ENCODE peak calls at places on chromosomes 12 and 14, in five cellular contexts. G, F, I, Z and K are unnamed samples.

GRCh38 chr14:64952598-64953309 is 10.2 kb upstream of the GPX2 start:
- DNase-seq in F (no peak), Z (no peak), G (no peak), I (no peak), K (no peak)

GRCh38 chr12:85057370-85057963 is 21.3 kb downstream of the LRRIQ1 start:
- DNase-seq in G (no peak), Z (peak; percentile 62), I (peak; percentile 5), F (peak; percentile 51), K (no peak)

GRCh38 chr14:102262894-102263462 is 42.0 kb downstream of the MOK start:
- DNase-seq in G (no peak), F (peak; percentile 53), Z (peak; percentile 35), I (no peak), K (no peak)

GRCh38 chr12:130826151-130826801 is 12.8 kb downstream of the STX2 start:
- DNase-seq in I (peak; percentile 86), G (peak; percentile 62), F (peak; percentile 92), Z (no peak), K (peak; percentile 49)

GRCh38 chr12:47949441-47950341 is 13.7 kb upstream of the TMEM106C start:
- DNase-seq in Z (peak; percentile 76), F (peak; percentile 91), I (peak; percentile 32), G (peak; percentile 79), K (peak; percentile 40)

GRCh38 chr14:59013672-59014298 is 174.7 kb upstream of the DAAM1 start:
- DNase-seq in G (no peak), F (no peak), I (no peak), Z (no peak), K (no peak)

GRCh38 chr14:80215756-80216581 is 4.7 kb upstream of the DIO2 start:
- DNase-seq in I (no peak), G (no peak), Z (no peak), F (peak; percentile 32), K (no peak)

GRCh38 chr14:32865827-32866376 is 72.8 kb upstream of the NPAS3 start:
- DNase-seq in I (no peak), F (no peak), G (no peak), Z (no peak), K (no peak)

GRCh38 chr14:47269788-47270492 is 405.5 kb downstream of the MDGA2 start:
- DNase-seq in I (no peak), G (no peak), F (no peak), Z (no peak), K (no peak)

GRCh38 chr12:7837366-7837765 is 35.3 kb downstream of the SLC2A14 start:
- DNase-seq in G (peak; percentile 47), Z (no peak), I (no peak), F (no peak), K (no peak)

GRCh38 chr14:105252552-105253328 is 4.4 kb downstream of the BTBD6 start:
- DNase-seq in Z (no peak), I (no peak), G (no peak), F (no peak), K (no peak)

GRCh38 chr12:6887460-6887859 is 14.4 kb upstream of the SPSB2 start:
- DNase-seq in G (no peak), I (no peak), Z (no peak), F (no peak), K (no peak)

GRCh38 chr12:113894717-113895116 is 71.4 kb downstream of the RBM19 start:
- DNase-seq in F (no peak), I (no peak), Z (no peak), G (no peak), K (no peak)

GRCh38 chr12:103517161-103517560 is 21.4 kb upstream of the C12orf42 start:
- DNase-seq in I (no peak), F (no peak), Z (no peak), G (no peak), K (no peak)

GRCh38 chr12:69529021-69529420 is 56.2 kb upstream of the CCT2 start:
- DNase-seq in Z (no peak), G (no peak), F (no peak), I (no peak), K (no peak)
- H3K27ac ChIP-seq in Z (no peak overlapping the region), G (no peak overlapping the region), F (no peak overlapping the region), I (no peak overlapping the region), K (no peak overlapping the region)

DNA sequence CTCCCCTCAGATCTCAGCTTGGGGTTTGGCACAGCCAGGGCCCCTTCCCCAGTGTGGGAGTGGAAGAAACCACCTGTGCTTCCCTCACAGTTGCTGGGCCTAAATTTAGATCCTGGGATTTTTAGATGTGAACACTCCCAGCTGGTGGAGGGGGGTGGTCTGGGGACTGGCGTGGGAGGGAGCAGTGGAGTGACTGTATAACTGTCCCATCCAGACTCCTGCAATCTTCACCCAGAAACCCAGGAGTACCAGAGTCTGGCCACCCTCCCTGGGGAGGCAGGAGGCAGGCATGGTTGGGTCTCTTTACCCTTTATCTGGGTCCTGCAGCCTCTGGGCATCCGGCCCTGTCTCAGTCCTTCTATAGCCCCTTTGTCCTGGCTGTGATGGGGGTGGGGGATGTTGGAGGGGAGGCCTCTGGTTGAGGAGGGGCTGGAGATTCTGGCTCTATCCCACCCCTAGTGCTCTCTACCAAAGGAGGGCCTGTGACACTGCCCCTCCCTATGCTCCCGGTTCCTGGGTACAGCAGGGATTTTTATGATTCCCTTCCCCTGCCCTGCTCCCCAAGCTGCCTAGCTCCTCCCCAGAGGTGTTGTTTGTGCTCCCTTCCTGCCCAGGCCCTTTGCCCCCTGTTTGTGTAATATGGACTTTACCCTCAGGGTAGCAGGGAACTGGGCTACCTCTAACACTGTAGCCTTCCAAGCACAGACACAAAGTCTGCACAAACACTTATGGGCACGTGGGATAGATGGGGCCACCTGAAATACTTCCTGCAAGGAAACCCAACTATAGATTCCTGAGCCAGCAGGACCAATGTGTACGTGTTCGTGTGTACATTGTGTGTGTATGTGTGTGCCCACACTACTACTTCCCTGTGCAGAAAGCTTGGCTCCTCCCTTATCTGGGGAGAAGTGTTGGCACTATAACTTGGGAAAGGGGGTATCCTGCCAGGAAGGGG is 1.7 kb downstream of the ERBB3 start:
- DNase-seq in F (no peak), Z (no peak), I (no peak), G (no peak), K (no peak)
- H3K27ac ChIP-seq in F (no peak overlapping the region), Z (no peak overlapping the region), I (no peak overlapping the region), G (no peak overlapping the region), K (no peak overlapping the region)

DNA sequence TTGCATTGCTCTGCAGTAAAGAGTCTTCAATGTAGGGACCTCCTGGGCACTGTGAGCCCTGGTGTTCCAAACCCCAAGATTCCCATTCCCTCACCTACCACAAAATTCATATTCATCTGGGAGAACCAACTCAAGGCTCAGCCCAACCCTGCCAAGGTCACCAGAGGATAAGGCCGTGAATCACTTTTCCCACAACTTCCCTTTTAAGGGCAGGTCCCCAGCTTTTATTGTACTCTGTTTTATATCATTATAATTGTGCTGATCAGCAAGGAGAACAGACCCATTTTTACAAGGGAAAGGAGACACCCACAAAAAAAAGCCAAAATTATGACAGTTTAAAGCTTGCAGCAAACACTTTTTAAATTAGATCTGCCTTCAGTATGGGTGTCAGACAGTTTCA is 363.0 kb upstream of the FKBP4 start:
- DNase-seq in I (no peak), Z (no peak), F (no peak), G (no peak), K (no peak)
- H3K27ac ChIP-seq in I (no peak overlapping the region), Z (no peak overlapping the region), F (no peak overlapping the region), G (peak overlapping the region; percentile 71), K (no peak overlapping the region)

DNA sequence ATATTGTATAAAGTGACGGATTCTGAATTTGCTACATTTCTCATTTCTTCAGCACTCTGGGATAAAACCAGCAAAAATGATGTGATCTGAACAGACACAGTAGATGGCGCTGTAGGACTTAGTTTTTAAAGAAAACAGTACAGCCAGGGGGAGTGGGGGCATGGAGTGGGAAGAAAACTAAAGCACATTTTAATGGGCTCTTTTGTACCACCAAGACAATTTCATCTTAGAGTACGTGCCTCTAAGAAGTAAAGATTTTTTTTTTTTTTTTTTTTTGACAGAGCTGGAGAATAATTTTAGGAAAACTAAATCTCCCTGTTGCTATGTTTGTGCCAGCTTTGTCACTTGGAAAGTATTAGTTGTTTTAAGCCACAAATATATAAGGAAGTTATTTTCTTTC is 124.4 kb downstream of the RAD51B start:
- DNase-seq in F (peak; percentile 58), G (peak; percentile 76), Z (peak; percentile 83), I (peak; percentile 50), K (no peak)
- H3K27ac ChIP-seq in F (no peak overlapping the region), G (no peak overlapping the region), Z (no peak overlapping the region), I (no peak overlapping the region), K (no peak overlapping the region)

DNA sequence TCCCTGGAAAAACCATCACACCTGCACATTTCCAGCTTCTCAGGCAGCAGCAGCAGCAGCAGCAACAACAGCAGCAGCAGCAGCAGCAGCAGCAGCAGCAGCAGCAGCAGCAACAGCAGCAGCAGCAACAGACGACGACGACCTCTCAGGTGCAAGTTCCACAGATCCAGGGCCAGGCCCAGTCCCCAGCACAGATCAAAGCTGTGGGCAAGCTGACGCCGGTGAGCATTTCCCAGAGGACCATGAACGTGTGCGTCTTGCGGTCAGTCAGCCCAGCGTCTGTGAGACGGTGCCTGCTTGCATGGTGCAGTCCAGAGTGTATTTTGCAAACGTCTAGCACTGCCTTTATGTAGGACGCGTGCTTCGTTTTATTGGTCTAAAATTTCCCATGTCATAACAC is 81.6 kb downstream of the DDX51 start:
- DNase-seq in G (no peak), I (no peak), F (no peak), Z (no peak), K (no peak)
- H3K27ac ChIP-seq in G (no peak overlapping the region), I (no peak overlapping the region), F (no peak overlapping the region), Z (no peak overlapping the region), K (no peak overlapping the region)

GRCh38 chr12:12508612-12509011 is 54.1 kb downstream of the DUSP16 start:
- DNase-seq in F (no peak), Z (no peak), G (no peak), I (no peak), K (no peak)
- H3K27ac ChIP-seq in F (no peak overlapping the region), Z (no peak overlapping the region), G (no peak overlapping the region), I (no peak overlapping the region), K (no peak overlapping the region)